ENCODE peak calls at places on chromosome 16, in four cellular contexts. A is cardiac muscle cell, D is progenitor cell of endocrine pancreas, V is GM20000. T is an unnamed sample.

GRCh38 chr16:74320707-74321106 is 24.1 kb downstream of the PSMD7 start:
- DNase-seq in D (no peak), V (no peak), A (no peak), T (no peak)

GRCh38 chr16:75109732-75110243 is 6.8 kb downstream of the LDHD start:
- DNase-seq in D (no peak), A (no peak), V (no peak), T (no peak)

GRCh38 chr16:73323880-73324279 is 276.0 kb upstream of the ZFHX3 start:
- DNase-seq in D (no peak), A (no peak), V (no peak), T (no peak)

GRCh38 chr16:23712976-23713375 is at the start of gene ERN2:
- DNase-seq in A (no peak), V (no peak), D (no peak), T (peak)

GRCh38 chr16:57185446-57185944 is 344 bp downstream of the PSME3IP1 start:
- DNase-seq in V (peak), A (peak), D (no peak), T (no peak)

GRCh38 chr16:66382966-66383299 is 16.4 kb downstream of the CDH5 start:
- DNase-seq in D (no peak), A (peak), V (no peak), T (no peak)

GRCh38 chr16:23026777-23027362 is 122.4 kb downstream of the USP31 start:
- DNase-seq in V (no peak), A (peak), D (peak), T (no peak)

GRCh38 chr16:70157477-70158260 is 15.9 kb upstream of the CLEC18C start:
- DNase-seq in D (no peak), A (no peak), V (peak), T (no peak)

GRCh38 chr16:68859827-68860226 is 16.5 kb downstream of the TANGO6 start:
- DNase-seq in D (no peak), V (no peak), A (no peak), T (no peak)

GRCh38 chr16:84975066-84975465 is 36.3 kb downstream of the ZDHHC7 start:
- DNase-seq in D (no peak), A (no peak), V (no peak), T (no peak)

GRCh38 chr16:749010-749409 is 8.2 kb upstream of the CIAO3 start:
- DNase-seq in A (no peak), D (no peak), V (no peak), T (no peak)

GRCh38 chr16:28258571-28258970 is 33.8 kb upstream of the SBK1 start:
- DNase-seq in V (no peak), D (no peak), A (peak), T (peak)

GRCh38 chr16:31052131-31052530 is 18.8 kb downstream of the STX4 start:
- DNase-seq in D (no peak), A (no peak), V (no peak), T (no peak)

GRCh38 chr16:84583995-84584394 is 33.9 kb downstream of the COTL1 start:
- DNase-seq in D (no peak), A (no peak), V (no peak), T (no peak)

GRCh38 chr16:57689772-57690558 is 4.6 kb upstream of the DRC7 start:
- DNase-seq in V (peak), A (peak), D (no peak), T (no peak)

GRCh38 chr16:77297996-77298637 is 98.9 kb downstream of the SYCE1L start:
- DNase-seq in V (no peak), D (no peak), A (no peak), T (no peak)

GRCh38 chr16:86929149-86929871 is 351.0 kb downstream of the FOXL1 start:
- DNase-seq in D (no peak), A (peak), V (no peak), T (no peak)

GRCh38 chr16:897200-897543 is 73.6 kb downstream of the LMF1 start:
- DNase-seq in D (no peak), V (no peak), A (no peak), T (no peak)

GRCh38 chr16:81996664-81997529 is 14.4 kb downstream of the SDR42E1 start:
- DNase-seq in A (peak), V (no peak), D (no peak), T (no peak)

GRCh38 chr16:59573528-59574271 is 839.6 kb upstream of the GOT2 start:
- DNase-seq in A (no peak), D (no peak), V (no peak), T (no peak)

GRCh38 chr16:8905168-8905762 is 23.1 kb downstream of the LITAFD start:
- DNase-seq in D (no peak), V (no peak), A (peak), T (no peak)

GRCh38 chr16:31703526-31704128 is 170.0 kb upstream of the ZNF267 start:
- DNase-seq in A (no peak), D (no peak), V (no peak), T (no peak)

GRCh38 chr16:67967183-67967955 is 1.1 kb downstream of the SLC12A4 start:
- DNase-seq in D (no peak), A (peak), V (no peak), T (no peak)

GRCh38 chr16:84983308-84983707 is 28.0 kb downstream of the ZDHHC7 start:
- DNase-seq in D (no peak), V (no peak), A (no peak), T (no peak)

GRCh38 chr16:13471036-13471435 is 448.9 kb upstream of the ERCC4 start:
- DNase-seq in D (peak), V (no peak), A (peak), T (no peak)

GRCh38 chr16:69906838-69907301 is 44.3 kb upstream of the CLEC18A start:
- DNase-seq in V (no peak), D (no peak), A (no peak), T (no peak)

GRCh38 chr16:89596957-89597644 is 16.3 kb upstream of the DPEP1 start:
- DNase-seq in D (no peak), A (no peak), V (no peak), T (no peak)

GRCh38 chr16:23564964-23565363 is 7.4 kb downstream of the UBFD1 start:
- DNase-seq in V (no peak), A (no peak), D (no peak), T (no peak)

GRCh38 chr16:49348408-49349176 is 25.0 kb upstream of the C16orf78 start:
- DNase-seq in D (no peak), A (no peak), V (no peak), T (peak)

GRCh38 chr16:31006086-31006385 is 4.4 kb downstream of the STX1B start:
- DNase-seq in D (no peak), V (no peak), A (no peak), T (peak)

T was measured in glutamatergic neuron.